ENCODE peak calls at places on chromosomes 3 and 15, in seven cellular contexts. M is Panc1, R is SK-N-SH, Q is HCT116, T is HepG2, V is K562, H is H1. E is an unnamed sample.

GRCh38 chr3:133486658-133487057 is 86.8 kb downstream of the BFSP2 start:
- DNase-seq in R (no peak), M (no peak), V (no peak), H (no peak), Q (no peak), T (no peak), E (no peak)

GRCh38 chr3:124850633-124851032 is 36.5 kb downstream of the ITGB5 start:
- DNase-seq in R (no peak), Q (no peak), T (no peak), M (no peak), H (no peak), V (no peak), E (no peak)

GRCh38 chr3:129530331-129530761 is 1.9 kb downstream of the RHO start:
- DNase-seq in V (no peak), R (no peak), Q (no peak), H (peak), T (no peak), M (no peak), E (no peak)

GRCh38 chr3:111617406-111617805 is 22.3 kb upstream of the ZBED2 start:
- DNase-seq in M (no peak), H (no peak), Q (no peak), T (no peak), R (no peak), V (no peak), E (no peak)

GRCh38 chr3:45906681-45907220 is 20.4 kb downstream of the CCR9 start:
- DNase-seq in Q (no peak), M (no peak), H (no peak), T (peak), R (peak), V (peak), E (no peak)

GRCh38 chr15:85296615-85297402 is 83.6 kb upstream of the AKAP13 start:
- DNase-seq in M (peak), V (peak), R (peak), Q (peak), H (peak), T (peak), E (peak)

GRCh38 chr3:129607391-129608068 is 1.1 kb upstream of the PLXND1 start:
- DNase-seq in R (no peak), M (no peak), Q (no peak), T (no peak), V (no peak), H (no peak), E (no peak)

GRCh38 chr3:47315069-47315647 is 32.4 kb downstream of the KLHL18 start:
- DNase-seq in M (no peak), V (peak), H (no peak), R (no peak), T (no peak), Q (no peak), E (no peak)

GRCh38 chr3:120153294-120153693 is 59.0 kb upstream of the GSK3B start:
- DNase-seq in R (no peak), T (no peak), Q (no peak), H (no peak), M (no peak), V (no peak), E (no peak)

GRCh38 chr3:14769531-14770325 is 49.0 kb upstream of the FGD5 start:
- DNase-seq in R (peak), T (no peak), Q (no peak), H (peak), M (no peak), V (no peak), E (no peak)

GRCh38 chr3:161548301-161548700 is 51.7 kb downstream of the OTOL1 start:
- DNase-seq in Q (no peak), V (no peak), R (no peak), H (no peak), T (no peak), M (no peak), E (no peak)

GRCh38 chr3:87397210-87397609 is 120.8 kb upstream of the POU1F1 start:
- DNase-seq in T (no peak), H (no peak), M (no peak), R (no peak), V (no peak), Q (no peak), E (no peak)

GRCh38 chr15:28943611-28944230 is 57.9 kb downstream of the APBA2 start:
- DNase-seq in Q (no peak), T (no peak), V (no peak), H (no peak), R (no peak), M (no peak), E (no peak)

GRCh38 chr3:17118771-17119170 is 234.0 kb downstream of the PLCL2 start:
- DNase-seq in T (no peak), H (peak), R (no peak), M (no peak), Q (no peak), V (no peak), E (no peak)

GRCh38 chr3:153602801-153603200 is 440.8 kb downstream of the RAP2B start:
- DNase-seq in H (no peak), V (no peak), R (no peak), M (no peak), T (no peak), Q (no peak), E (no peak)

GRCh38 chr3:71753716-71754609 is at the start of gene GPR27:
- DNase-seq in Q (no peak), H (peak), M (no peak), T (no peak), V (no peak), R (peak), E (no peak)

GRCh38 chr3:188739547-188739946 is 432.2 kb upstream of the TPRG1 start:
- DNase-seq in Q (no peak), V (no peak), H (no peak), R (no peak), M (no peak), T (no peak), E (no peak)

GRCh38 chr3:113094514-113094913 is 103.7 kb downstream of the GTPBP8 start:
- DNase-seq in M (no peak), V (no peak), R (no peak), Q (no peak), T (no peak), H (no peak), E (no peak)

GRCh38 chr15:89665449-89666146 is 10.3 kb upstream of the KIF7 start:
- DNase-seq in M (no peak), Q (no peak), H (peak), R (peak), V (no peak), T (no peak), E (no peak)

GRCh38 chr3:129975332-129976090 is 991 bp downstream of the TRH start:
- DNase-seq in H (peak), V (no peak), Q (no peak), M (no peak), T (no peak), R (peak), E (no peak)

GRCh38 chr3:146325170-146325569 is 74.3 kb upstream of the PLSCR4 start:
- DNase-seq in Q (no peak), H (no peak), M (no peak), T (no peak), R (no peak), V (no peak), E (no peak)

GRCh38 chr3:122969585-122970453 is 57.7 kb downstream of the SEMA5B start:
- DNase-seq in H (no peak), T (no peak), M (no peak), Q (no peak), V (no peak), R (no peak), E (no peak)

GRCh38 chr15:33994005-33994615 is 25.8 kb downstream of the CHRM5 start:
- DNase-seq in H (peak), M (no peak), Q (peak), T (peak), R (no peak), V (peak), E (no peak)

GRCh38 chr3:126956866-126957650 is 25.9 kb upstream of the PLXNA1 start:
- DNase-seq in Q (no peak), H (no peak), T (no peak), V (no peak), M (no peak), R (no peak), E (no peak)

GRCh38 chr15:35912196-35912595 is 366.2 kb upstream of the DPH6 start:
- DNase-seq in V (no peak), R (peak), M (no peak), T (no peak), Q (no peak), H (no peak), E (no peak)

GRCh38 chr3:35484939-35485605 is 154.3 kb upstream of the ARPP21 start:
- DNase-seq in V (no peak), M (no peak), R (no peak), H (no peak), T (no peak), Q (no peak), E (no peak)

GRCh38 chr3:141894524-141895176 is 18.2 kb downstream of the ATP1B3 start:
- DNase-seq in Q (peak), T (peak), M (no peak), V (no peak), R (no peak), H (no peak), E (no peak)

GRCh38 chr3:197191897-197192296 is 106.5 kb downstream of the DLG1 start:
- DNase-seq in Q (no peak), R (no peak), T (no peak), H (no peak), M (no peak), V (no peak), E (no peak)

GRCh38 chr3:77370413-77370812 is 330.5 kb downstream of the ROBO2 start:
- DNase-seq in R (no peak), Q (no peak), V (no peak), T (no peak), M (no peak), H (no peak), E (no peak)

GRCh38 chr3:38267689-38268477 is 2.3 kb downstream of the SLC22A13 start:
- DNase-seq in V (no peak), R (no peak), T (no peak), M (no peak), H (no peak), Q (no peak), E (no peak)

GRCh38 chr3:11260460-11260859 is 11.7 kb upstream of the ATG7 start:
- DNase-seq in M (no peak), V (no peak), R (no peak), H (no peak), T (no peak), Q (no peak), E (no peak)

GRCh38 chr15:94385441-94385840 is 154.1 kb downstream of the MCTP2 start:
- DNase-seq in M (no peak), V (no peak), R (no peak), H (no peak), T (no peak), Q (no peak), E (no peak)
- TF ChIP-seq SIN3A in M (no peak), V (no peak), R (no peak), H (no peak), T (no peak), Q (no peak), E (no peak)

DNA sequence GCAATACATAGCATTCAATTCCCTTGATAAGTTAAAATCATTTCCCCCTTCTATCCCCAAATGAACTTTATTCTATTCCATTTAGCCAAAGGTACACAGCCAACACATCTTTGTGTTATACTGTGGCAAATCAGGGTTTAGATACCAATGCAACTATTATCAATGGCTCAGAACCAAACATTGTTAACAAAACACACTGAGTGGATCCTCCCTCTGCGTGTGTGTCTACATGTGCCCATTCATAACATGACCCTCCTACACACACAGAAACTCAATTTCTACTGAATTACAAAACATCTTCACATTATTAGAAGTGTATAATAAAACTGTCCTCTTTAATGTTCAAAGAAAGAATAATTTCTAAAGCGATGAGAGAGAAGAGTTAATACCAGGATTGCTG is 1.3 kb downstream of the TTBK2 start:
- DNase-seq in V (no peak), H (no peak), R (peak), T (no peak), Q (no peak), M (no peak), E (no peak)
- TF ChIP-seq SIN3A in V (no peak), H (no peak), R (no peak), T (no peak), Q (no peak), M (no peak), E (no peak)

DNA sequence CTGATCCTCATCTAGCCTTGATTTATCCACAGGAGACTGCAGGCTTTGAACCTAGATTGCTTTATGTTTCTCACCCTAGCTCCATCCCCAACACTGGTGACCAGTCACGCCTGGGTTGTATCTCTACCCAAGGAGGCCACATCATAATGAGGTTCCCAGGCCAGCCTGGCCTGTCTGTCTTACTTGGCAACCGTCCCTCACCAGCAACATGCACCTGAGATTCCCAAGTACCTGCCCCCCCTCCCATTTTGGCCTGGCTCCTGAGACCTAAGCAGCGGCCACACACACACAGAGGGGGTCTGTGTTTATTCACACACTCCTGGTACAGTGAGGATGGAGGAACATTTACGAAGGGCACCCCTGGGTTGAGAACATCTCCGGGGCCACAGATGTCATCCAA is 2.4 kb downstream of the CAMK2N2 start:
- DNase-seq in V (no peak), H (no peak), R (no peak), M (no peak), T (no peak), Q (no peak), E (no peak)
- TF ChIP-seq SIN3A in V (no peak), H (no peak), R (no peak), M (no peak), T (no peak), Q (no peak), E (no peak)

GRCh38 chr15:95944193-95944592 is 386.3 kb upstream of the NR2F2 start:
- DNase-seq in M (no peak), T (peak), R (no peak), Q (no peak), H (no peak), V (no peak), E (no peak)
- TF ChIP-seq SIN3A in M (no peak), T (no peak), R (no peak), Q (no peak), H (no peak), V (no peak), E (no peak)

GRCh38 chr15:72118400-72118978 is at the start of gene SENP8:
- DNase-seq in V (no peak), M (no peak), R (peak), H (no peak), T (no peak), Q (no peak), E (no peak)
- TF ChIP-seq SIN3A in V (peak), M (no peak), R (peak), H (no peak), T (peak), Q (peak), E (no peak)

DNA sequence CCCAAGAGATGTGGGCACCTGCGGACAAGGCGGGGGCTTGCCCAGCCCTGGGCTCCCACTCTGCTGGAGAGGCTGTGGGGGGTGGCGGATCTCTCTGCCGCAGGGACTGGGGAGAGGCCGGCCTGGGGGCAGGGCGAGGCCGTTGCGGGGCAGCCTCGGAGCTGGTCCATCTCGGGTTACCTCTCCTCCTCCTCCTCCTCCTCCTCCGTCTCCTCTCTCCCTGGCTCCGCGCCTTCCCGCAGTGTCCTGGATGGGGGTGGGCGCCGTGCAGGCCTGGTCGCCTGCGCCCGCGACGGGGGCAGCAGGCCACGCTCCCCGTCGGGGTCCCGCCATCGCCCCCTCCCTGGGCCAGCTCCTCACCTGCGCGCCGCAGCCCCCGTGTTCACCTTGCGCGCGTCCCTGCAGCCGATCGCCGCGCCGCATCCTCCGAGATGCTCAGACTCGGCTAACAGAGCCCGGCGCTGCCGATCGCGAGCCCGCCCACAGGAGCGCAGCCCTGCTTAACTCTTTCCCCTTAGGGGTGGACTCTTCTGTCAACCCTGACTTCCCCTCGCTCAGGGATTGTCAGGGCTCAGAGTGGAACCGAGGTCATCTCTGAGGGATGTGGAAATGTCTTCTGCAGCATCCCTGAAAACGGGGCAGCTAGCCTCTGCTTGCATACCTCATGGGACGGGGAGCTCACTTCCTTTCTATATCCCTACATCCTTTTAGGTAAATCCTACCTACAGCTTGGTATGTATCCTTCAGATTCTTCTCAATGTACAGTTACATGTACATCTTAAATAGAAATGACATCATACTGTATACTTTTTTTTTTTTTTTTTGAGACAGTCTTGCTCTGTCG is at the start of gene PRRT3:
- DNase-seq in H (peak), M (no peak), T (no peak), R (peak), Q (no peak), V (peak), E (no peak)
- TF ChIP-seq SIN3A in H (no peak), M (no peak), T (no peak), R (no peak), Q (no peak), V (no peak), E (no peak)

DNA sequence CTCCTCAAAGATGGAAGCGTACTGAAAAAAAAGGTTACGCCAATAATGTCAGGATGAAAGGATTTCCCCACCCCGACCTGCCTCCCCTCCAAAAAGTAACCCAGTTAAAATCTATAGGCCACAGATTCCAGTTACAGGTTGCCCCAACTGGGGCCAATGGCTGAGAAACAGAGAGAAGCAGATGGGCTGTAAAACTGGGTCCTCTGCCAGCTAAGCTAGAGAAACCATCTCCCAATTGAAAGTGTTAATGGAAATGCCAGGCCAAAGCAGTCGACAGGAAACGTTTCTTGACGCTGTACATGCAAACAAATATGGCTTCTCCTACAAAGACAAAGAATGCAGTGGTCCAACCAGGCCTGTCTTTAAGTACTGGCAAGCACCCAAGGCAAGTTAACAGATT is 71.3 kb downstream of the MAGI1 start:
- DNase-seq in Q (no peak), T (no peak), M (no peak), R (no peak), V (no peak), H (no peak), E (no peak)
- TF ChIP-seq SIN3A in Q (no peak), T (no peak), M (no peak), R (no peak), V (no peak), H (no peak), E (no peak)

DNA sequence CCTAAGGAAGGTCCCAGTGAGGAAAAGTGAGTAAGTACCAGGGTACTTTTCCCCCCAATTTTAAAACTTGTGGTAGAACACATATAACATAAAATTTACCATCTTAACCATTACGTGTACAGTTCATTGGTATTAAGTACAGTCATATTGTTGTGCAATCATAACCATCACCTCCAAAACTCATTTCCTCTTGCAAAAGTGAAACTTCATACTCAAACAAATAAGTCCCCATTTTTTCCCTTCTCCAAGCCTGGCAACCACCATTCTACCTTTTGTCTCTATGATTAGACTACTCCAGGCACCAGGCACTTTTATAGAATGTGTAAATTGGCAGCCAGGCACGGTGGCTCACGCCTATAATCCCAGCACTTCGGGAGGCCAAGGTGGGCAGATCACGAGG is 12.2 kb downstream of the PRC1 start:
- DNase-seq in M (no peak), R (no peak), H (no peak), V (no peak), Q (no peak), T (no peak), E (no peak)
- TF ChIP-seq SIN3A in M (no peak), R (no peak), H (no peak), V (no peak), Q (no peak), T (no peak), E (no peak)